ENCODE peak calls at places on chromosomes 11 and 22, in ten cellular contexts. One of them, this sample, is unnamed.
A peak's percentile ranks its signal among the peaks of the same experiment; 100 is the strongest.

GRCh38 chr11:3103076-3103475 is 45.9 kb upstream of the CARS1 start:
- DNase-seq in effector CD4-positive, alpha-beta T cell: no peak
- DNase-seq in left ventricle myocardium superior: no peak
- DNase-seq in osteocyte: no peak
- DNase-seq in stimulated activated CD4-positive, alpha-beta T cell treated with anti-CD3 and anti-CD28 coated beads, Interleukin-2, amount 100 ng/mL, for 24 hours: no peak
- DNase-seq in H54: no peak
- DNase-seq in mesendoderm: no peak
- DNase-seq in KG1: no peak
- DNase-seq in right lobe of liver: no peak
- DNase-seq in iris pigment epithelial cell: no peak
- DNase-seq in this sample: peak; percentile 52

GRCh38 chr11:62073061-62073460 is 50.8 kb upstream of the INCENP start:
- DNase-seq in H54: no peak
- DNase-seq in iris pigment epithelial cell: no peak
- DNase-seq in right lobe of liver: no peak
- DNase-seq in KG1: no peak
- DNase-seq in effector CD4-positive, alpha-beta T cell: no peak
- DNase-seq in osteocyte: no peak
- DNase-seq in left ventricle myocardium superior: no peak
- DNase-seq in stimulated activated CD4-positive, alpha-beta T cell treated with anti-CD3 and anti-CD28 coated beads, Interleukin-2, amount 100 ng/mL, for 24 hours: no peak
- DNase-seq in mesendoderm: no peak
- DNase-seq in this sample: no peak

GRCh38 chr22:17712441-17712840 is 61.8 kb downstream of the BID start:
- DNase-seq in osteocyte: no peak
- DNase-seq in stimulated activated CD4-positive, alpha-beta T cell treated with anti-CD3 and anti-CD28 coated beads, Interleukin-2, amount 100 ng/mL, for 24 hours: no peak
- DNase-seq in H54: no peak
- DNase-seq in right lobe of liver: no peak
- DNase-seq in effector CD4-positive, alpha-beta T cell: no peak
- DNase-seq in KG1: no peak
- DNase-seq in iris pigment epithelial cell: peak; percentile 73
- DNase-seq in left ventricle myocardium superior: no peak
- DNase-seq in mesendoderm: no peak
- DNase-seq in this sample: no peak

GRCh38 chr11:75582935-75583709 is 21.1 kb downstream of the SERPINH1 start:
- DNase-seq in left ventricle myocardium superior: peak; percentile 80
- DNase-seq in osteocyte: peak; percentile 92
- DNase-seq in iris pigment epithelial cell: peak; percentile 69
- DNase-seq in KG1: peak; percentile 50
- DNase-seq in stimulated activated CD4-positive, alpha-beta T cell treated with anti-CD3 and anti-CD28 coated beads, Interleukin-2, amount 100 ng/mL, for 24 hours: peak; percentile 67
- DNase-seq in effector CD4-positive, alpha-beta T cell: peak; percentile 16
- DNase-seq in H54: peak; percentile 80
- DNase-seq in mesendoderm: peak; percentile 95
- DNase-seq in right lobe of liver: peak; percentile 54
- DNase-seq in this sample: peak; percentile 73

GRCh38 chr22:45887202-45888131 is 89.5 kb downstream of the WNT7B start:
- DNase-seq in H54: no peak
- DNase-seq in stimulated activated CD4-positive, alpha-beta T cell treated with anti-CD3 and anti-CD28 coated beads, Interleukin-2, amount 100 ng/mL, for 24 hours: no peak
- DNase-seq in iris pigment epithelial cell: no peak
- DNase-seq in right lobe of liver: peak; percentile 21
- DNase-seq in effector CD4-positive, alpha-beta T cell: no peak
- DNase-seq in osteocyte: no peak
- DNase-seq in mesendoderm: no peak
- DNase-seq in KG1: no peak
- DNase-seq in left ventricle myocardium superior: peak; percentile 24
- DNase-seq in this sample: no peak

GRCh38 chr11:128814856-128815705 is 52.0 kb downstream of the KCNJ1 start:
- DNase-seq in osteocyte: no peak
- DNase-seq in KG1: no peak
- DNase-seq in H54: peak; percentile 16
- DNase-seq in stimulated activated CD4-positive, alpha-beta T cell treated with anti-CD3 and anti-CD28 coated beads, Interleukin-2, amount 100 ng/mL, for 24 hours: no peak
- DNase-seq in effector CD4-positive, alpha-beta T cell: no peak
- DNase-seq in left ventricle myocardium superior: peak; percentile 77
- DNase-seq in iris pigment epithelial cell: peak; percentile 92
- DNase-seq in mesendoderm: peak; percentile 97
- DNase-seq in right lobe of liver: no peak
- DNase-seq in this sample: peak; percentile 74

GRCh38 chr11:66467756-66468155 is 1.1 kb downstream of the PELI3 start:
- DNase-seq in right lobe of liver: no peak
- DNase-seq in left ventricle myocardium superior: no peak
- DNase-seq in KG1: no peak
- DNase-seq in effector CD4-positive, alpha-beta T cell: no peak
- DNase-seq in H54: peak; percentile 46
- DNase-seq in mesendoderm: peak; percentile 52
- DNase-seq in iris pigment epithelial cell: no peak
- DNase-seq in osteocyte: no peak
- DNase-seq in stimulated activated CD4-positive, alpha-beta T cell treated with anti-CD3 and anti-CD28 coated beads, Interleukin-2, amount 100 ng/mL, for 24 hours: no peak
- DNase-seq in this sample: no peak

GRCh38 chr11:75595511-75595910 is 33.5 kb downstream of the SERPINH1 start:
- DNase-seq in stimulated activated CD4-positive, alpha-beta T cell treated with anti-CD3 and anti-CD28 coated beads, Interleukin-2, amount 100 ng/mL, for 24 hours: no peak
- DNase-seq in right lobe of liver: no peak
- DNase-seq in iris pigment epithelial cell: no peak
- DNase-seq in H54: no peak
- DNase-seq in mesendoderm: no peak
- DNase-seq in osteocyte: no peak
- DNase-seq in left ventricle myocardium superior: no peak
- DNase-seq in KG1: no peak
- DNase-seq in effector CD4-positive, alpha-beta T cell: no peak
- DNase-seq in this sample: no peak

GRCh38 chr11:71343828-71344400 is 91.5 kb upstream of the SHANK2 start:
- DNase-seq in H54: no peak
- DNase-seq in iris pigment epithelial cell: no peak
- DNase-seq in mesendoderm: no peak
- DNase-seq in right lobe of liver: no peak
- DNase-seq in KG1: no peak
- DNase-seq in effector CD4-positive, alpha-beta T cell: no peak
- DNase-seq in osteocyte: no peak
- DNase-seq in stimulated activated CD4-positive, alpha-beta T cell treated with anti-CD3 and anti-CD28 coated beads, Interleukin-2, amount 100 ng/mL, for 24 hours: no peak
- DNase-seq in left ventricle myocardium superior: no peak
- DNase-seq in this sample: no peak

GRCh38 chr11:125572916-125573315 is 3.6 kb downstream of the EI24 start:
- DNase-seq in right lobe of liver: no peak
- DNase-seq in KG1: no peak
- DNase-seq in stimulated activated CD4-positive, alpha-beta T cell treated with anti-CD3 and anti-CD28 coated beads, Interleukin-2, amount 100 ng/mL, for 24 hours: no peak
- DNase-seq in left ventricle myocardium superior: no peak
- DNase-seq in effector CD4-positive, alpha-beta T cell: no peak
- DNase-seq in osteocyte: no peak
- DNase-seq in H54: no peak
- DNase-seq in mesendoderm: no peak
- DNase-seq in iris pigment epithelial cell: no peak
- DNase-seq in this sample: no peak

GRCh38 chr11:67687986-67688385 is 13.6 kb upstream of the ALDH3B2 start:
- DNase-seq in osteocyte: no peak
- DNase-seq in iris pigment epithelial cell: no peak
- DNase-seq in right lobe of liver: no peak
- DNase-seq in stimulated activated CD4-positive, alpha-beta T cell treated with anti-CD3 and anti-CD28 coated beads, Interleukin-2, amount 100 ng/mL, for 24 hours: no peak
- DNase-seq in H54: no peak
- DNase-seq in KG1: no peak
- DNase-seq in left ventricle myocardium superior: no peak
- DNase-seq in effector CD4-positive, alpha-beta T cell: no peak
- DNase-seq in mesendoderm: no peak
- DNase-seq in this sample: no peak

GRCh38 chr22:47048123-47049077 is 285.9 kb downstream of the TBC1D22A start:
- DNase-seq in H54: no peak
- DNase-seq in osteocyte: no peak
- DNase-seq in KG1: no peak
- DNase-seq in iris pigment epithelial cell: no peak
- DNase-seq in mesendoderm: no peak
- DNase-seq in effector CD4-positive, alpha-beta T cell: no peak
- DNase-seq in left ventricle myocardium superior: peak; percentile 9
- DNase-seq in stimulated activated CD4-positive, alpha-beta T cell treated with anti-CD3 and anti-CD28 coated beads, Interleukin-2, amount 100 ng/mL, for 24 hours: no peak
- DNase-seq in right lobe of liver: peak; percentile 6
- DNase-seq in this sample: no peak

GRCh38 chr11:86893235-86893634 is 62.0 kb downstream of the FZD4 start:
- DNase-seq in left ventricle myocardium superior: no peak
- DNase-seq in effector CD4-positive, alpha-beta T cell: no peak
- DNase-seq in stimulated activated CD4-positive, alpha-beta T cell treated with anti-CD3 and anti-CD28 coated beads, Interleukin-2, amount 100 ng/mL, for 24 hours: no peak
- DNase-seq in H54: no peak
- DNase-seq in KG1: no peak
- DNase-seq in mesendoderm: no peak
- DNase-seq in osteocyte: no peak
- DNase-seq in right lobe of liver: no peak
- DNase-seq in iris pigment epithelial cell: no peak
- DNase-seq in this sample: no peak

GRCh38 chr11:8408151-8408930 is 144.7 kb upstream of the LMO1 start:
- DNase-seq in stimulated activated CD4-positive, alpha-beta T cell treated with anti-CD3 and anti-CD28 coated beads, Interleukin-2, amount 100 ng/mL, for 24 hours: no peak
- DNase-seq in right lobe of liver: no peak
- DNase-seq in osteocyte: no peak
- DNase-seq in H54: no peak
- DNase-seq in mesendoderm: no peak
- DNase-seq in left ventricle myocardium superior: no peak
- DNase-seq in KG1: no peak
- DNase-seq in effector CD4-positive, alpha-beta T cell: no peak
- DNase-seq in iris pigment epithelial cell: no peak
- DNase-seq in this sample: no peak

GRCh38 chr11:33912405-33913361 is 20.8 kb upstream of the LMO2 start:
- DNase-seq in H54: peak; percentile 42
- DNase-seq in left ventricle myocardium superior: peak; percentile 45
- DNase-seq in KG1: peak; percentile 37
- DNase-seq in effector CD4-positive, alpha-beta T cell: no peak
- DNase-seq in iris pigment epithelial cell: peak; percentile 97
- DNase-seq in stimulated activated CD4-positive, alpha-beta T cell treated with anti-CD3 and anti-CD28 coated beads, Interleukin-2, amount 100 ng/mL, for 24 hours: no peak
- DNase-seq in right lobe of liver: no peak
- DNase-seq in osteocyte: no peak
- DNase-seq in mesendoderm: peak; percentile 51
- DNase-seq in this sample: no peak

GRCh38 chr11:34327804-34328631 is 29.8 kb downstream of the ABTB2 start:
- DNase-seq in iris pigment epithelial cell: peak; percentile 35
- DNase-seq in mesendoderm: peak; percentile 19
- DNase-seq in stimulated activated CD4-positive, alpha-beta T cell treated with anti-CD3 and anti-CD28 coated beads, Interleukin-2, amount 100 ng/mL, for 24 hours: no peak
- DNase-seq in right lobe of liver: no peak
- DNase-seq in osteocyte: no peak
- DNase-seq in H54: no peak
- DNase-seq in effector CD4-positive, alpha-beta T cell: no peak
- DNase-seq in left ventricle myocardium superior: peak; percentile 61
- DNase-seq in KG1: no peak
- DNase-seq in this sample: peak; percentile 69

GRCh38 chr11:32659672-32660071 is 76.0 kb downstream of the EIF3M start:
- DNase-seq in KG1: no peak
- DNase-seq in osteocyte: no peak
- DNase-seq in stimulated activated CD4-positive, alpha-beta T cell treated with anti-CD3 and anti-CD28 coated beads, Interleukin-2, amount 100 ng/mL, for 24 hours: no peak
- DNase-seq in H54: no peak
- DNase-seq in right lobe of liver: no peak
- DNase-seq in left ventricle myocardium superior: no peak
- DNase-seq in mesendoderm: no peak
- DNase-seq in iris pigment epithelial cell: no peak
- DNase-seq in effector CD4-positive, alpha-beta T cell: no peak
- DNase-seq in this sample: no peak

GRCh38 chr11:71495286-71496090 is 31.6 kb upstream of the KRTAP5-7 start:
- DNase-seq in KG1: no peak
- DNase-seq in H54: no peak
- DNase-seq in iris pigment epithelial cell: no peak
- DNase-seq in left ventricle myocardium superior: peak; percentile 7
- DNase-seq in right lobe of liver: peak; percentile 11
- DNase-seq in osteocyte: peak; percentile 51
- DNase-seq in mesendoderm: no peak
- DNase-seq in effector CD4-positive, alpha-beta T cell: no peak
- DNase-seq in stimulated activated CD4-positive, alpha-beta T cell treated with anti-CD3 and anti-CD28 coated beads, Interleukin-2, amount 100 ng/mL, for 24 hours: no peak
- DNase-seq in this sample: no peak

GRCh38 chr11:107017104-107017432 is 1.2 kb downstream of the GUCY1A2 start:
- DNase-seq in H54: no peak
- DNase-seq in effector CD4-positive, alpha-beta T cell: no peak
- DNase-seq in osteocyte: no peak
- DNase-seq in stimulated activated CD4-positive, alpha-beta T cell treated with anti-CD3 and anti-CD28 coated beads, Interleukin-2, amount 100 ng/mL, for 24 hours: no peak
- DNase-seq in right lobe of liver: no peak
- DNase-seq in left ventricle myocardium superior: no peak
- DNase-seq in KG1: no peak
- DNase-seq in mesendoderm: no peak
- DNase-seq in iris pigment epithelial cell: no peak
- DNase-seq in this sample: no peak

GRCh38 chr11:59179121-59179520 is 7.2 kb downstream of the DTX4 start:
- DNase-seq in H54: no peak
- DNase-seq in iris pigment epithelial cell: no peak
- DNase-seq in left ventricle myocardium superior: no peak
- DNase-seq in effector CD4-positive, alpha-beta T cell: no peak
- DNase-seq in stimulated activated CD4-positive, alpha-beta T cell treated with anti-CD3 and anti-CD28 coated beads, Interleukin-2, amount 100 ng/mL, for 24 hours: no peak
- DNase-seq in KG1: no peak
- DNase-seq in osteocyte: no peak
- DNase-seq in right lobe of liver: no peak
- DNase-seq in mesendoderm: no peak
- DNase-seq in this sample: no peak

GRCh38 chr22:46574993-46575914 is 37.8 kb upstream of the CELSR1 start:
- DNase-seq in effector CD4-positive, alpha-beta T cell: no peak
- DNase-seq in right lobe of liver: peak; percentile 81
- DNase-seq in osteocyte: no peak
- DNase-seq in left ventricle myocardium superior: peak; percentile 70
- DNase-seq in stimulated activated CD4-positive, alpha-beta T cell treated with anti-CD3 and anti-CD28 coated beads, Interleukin-2, amount 100 ng/mL, for 24 hours: no peak
- DNase-seq in H54: no peak
- DNase-seq in mesendoderm: peak; percentile 91
- DNase-seq in KG1: no peak
- DNase-seq in iris pigment epithelial cell: no peak
- DNase-seq in this sample: no peak

GRCh38 chr11:12889243-12889642 is 119.9 kb upstream of the RASSF10 start:
- DNase-seq in KG1: no peak
- DNase-seq in effector CD4-positive, alpha-beta T cell: no peak
- DNase-seq in stimulated activated CD4-positive, alpha-beta T cell treated with anti-CD3 and anti-CD28 coated beads, Interleukin-2, amount 100 ng/mL, for 24 hours: no peak
- DNase-seq in osteocyte: no peak
- DNase-seq in mesendoderm: no peak
- DNase-seq in right lobe of liver: no peak
- DNase-seq in H54: peak; percentile 48
- DNase-seq in iris pigment epithelial cell: peak; percentile 89
- DNase-seq in left ventricle myocardium superior: peak; percentile 56
- DNase-seq in this sample: peak; percentile 75

GRCh38 chr11:1160231-1161101 is 2.7 kb downstream of the MUC5AC start:
- DNase-seq in osteocyte: no peak
- DNase-seq in stimulated activated CD4-positive, alpha-beta T cell treated with anti-CD3 and anti-CD28 coated beads, Interleukin-2, amount 100 ng/mL, for 24 hours: no peak
- DNase-seq in H54: no peak
- DNase-seq in KG1: no peak
- DNase-seq in mesendoderm: no peak
- DNase-seq in left ventricle myocardium superior: peak; percentile 27
- DNase-seq in right lobe of liver: no peak
- DNase-seq in iris pigment epithelial cell: no peak
- DNase-seq in effector CD4-positive, alpha-beta T cell: no peak
- DNase-seq in this sample: no peak

GRCh38 chr11:19460718-19461405 is 220.1 kb upstream of the E2F8 start:
- DNase-seq in H54: no peak
- DNase-seq in iris pigment epithelial cell: no peak
- DNase-seq in mesendoderm: no peak
- DNase-seq in effector CD4-positive, alpha-beta T cell: no peak
- DNase-seq in right lobe of liver: no peak
- DNase-seq in KG1: no peak
- DNase-seq in left ventricle myocardium superior: peak; percentile 42
- DNase-seq in osteocyte: no peak
- DNase-seq in stimulated activated CD4-positive, alpha-beta T cell treated with anti-CD3 and anti-CD28 coated beads, Interleukin-2, amount 100 ng/mL, for 24 hours: no peak
- DNase-seq in this sample: no peak

GRCh38 chr11:12518606-12519385 is 141.4 kb downstream of the PARVA start:
- DNase-seq in osteocyte: no peak
- DNase-seq in H54: no peak
- DNase-seq in stimulated activated CD4-positive, alpha-beta T cell treated with anti-CD3 and anti-CD28 coated beads, Interleukin-2, amount 100 ng/mL, for 24 hours: no peak
- DNase-seq in KG1: no peak
- DNase-seq in left ventricle myocardium superior: no peak
- DNase-seq in mesendoderm: no peak
- DNase-seq in iris pigment epithelial cell: no peak
- DNase-seq in right lobe of liver: no peak
- DNase-seq in effector CD4-positive, alpha-beta T cell: no peak
- DNase-seq in this sample: no peak

GRCh38 chr11:32960553-32961164 is 55.0 kb upstream of the DEPDC7 start:
- DNase-seq in stimulated activated CD4-positive, alpha-beta T cell treated with anti-CD3 and anti-CD28 coated beads, Interleukin-2, amount 100 ng/mL, for 24 hours: no peak
- DNase-seq in osteocyte: no peak
- DNase-seq in H54: no peak
- DNase-seq in mesendoderm: peak; percentile 60
- DNase-seq in left ventricle myocardium superior: no peak
- DNase-seq in right lobe of liver: no peak
- DNase-seq in KG1: peak; percentile 8
- DNase-seq in effector CD4-positive, alpha-beta T cell: no peak
- DNase-seq in iris pigment epithelial cell: peak; percentile 54
- DNase-seq in this sample: no peak

GRCh38 chr11:77083553-77084245 is 16.9 kb downstream of the CAPN5 start:
- DNase-seq in stimulated activated CD4-positive, alpha-beta T cell treated with anti-CD3 and anti-CD28 coated beads, Interleukin-2, amount 100 ng/mL, for 24 hours: no peak
- DNase-seq in effector CD4-positive, alpha-beta T cell: no peak
- DNase-seq in osteocyte: no peak
- DNase-seq in H54: no peak
- DNase-seq in KG1: no peak
- DNase-seq in right lobe of liver: no peak
- DNase-seq in iris pigment epithelial cell: no peak
- DNase-seq in mesendoderm: no peak
- DNase-seq in left ventricle myocardium superior: no peak
- DNase-seq in this sample: no peak

GRCh38 chr11:19740586-19740985 is 27.9 kb downstream of the NAV2 start:
- DNase-seq in KG1: no peak
- DNase-seq in iris pigment epithelial cell: no peak
- DNase-seq in right lobe of liver: no peak
- DNase-seq in left ventricle myocardium superior: no peak
- DNase-seq in stimulated activated CD4-positive, alpha-beta T cell treated with anti-CD3 and anti-CD28 coated beads, Interleukin-2, amount 100 ng/mL, for 24 hours: no peak
- DNase-seq in osteocyte: no peak
- DNase-seq in mesendoderm: peak; percentile 45
- DNase-seq in effector CD4-positive, alpha-beta T cell: no peak
- DNase-seq in H54: no peak
- DNase-seq in this sample: no peak